ENCODE peak calls at places on chromosomes 1 and 21, in ten cellular contexts. Y, P, N, Z, X, W, E, M, D and G are unnamed samples.
A peak's percentile ranks its signal among the peaks of the same experiment; 100 is the strongest.

GRCh38 chr1:6109688-6110087 is 64.0 kb downstream of the KCNAB2 start:
- DNase-seq in W (no peak), M (no peak), N (no peak), D (no peak), X (no peak), E (no peak), P (peak; percentile 41), Y (peak; percentile 8), Z (no peak), G (no peak)

GRCh38 chr1:232982238-232982944 is 32.0 kb downstream of the NTPCR start:
- DNase-seq in X (no peak), W (no peak), D (peak; percentile 51), Z (no peak), M (no peak), E (no peak), P (no peak), N (no peak), Y (no peak), G (no peak)

GRCh38 chr1:8434104-8434503 is 116.2 kb downstream of the SLC45A1 start:
- DNase-seq in D (no peak), M (no peak), Z (no peak), E (no peak), P (no peak), W (no peak), Y (no peak), X (no peak), N (no peak), G (no peak)

GRCh38 chr1:8448906-8449661 is 131.2 kb downstream of the SLC45A1 start:
- DNase-seq in E (no peak), P (no peak), X (no peak), Y (no peak), N (no peak), Z (no peak), D (peak; percentile 60), W (no peak), M (no peak), G (no peak)

GRCh38 chr1:150981177-150981804 is 801 bp upstream of the ANXA9 start:
- DNase-seq in X (no peak), P (no peak), N (no peak), E (peak; percentile 43), Z (no peak), W (no peak), Y (peak; percentile 75), D (no peak), M (no peak), G (no peak)

GRCh38 chr1:167564592-167564991 is 11.0 kb upstream of the CREG1 start:
- DNase-seq in M (no peak), Z (no peak), D (peak; percentile 17), P (no peak), E (no peak), N (no peak), W (no peak), X (no peak), Y (no peak), G (no peak)

GRCh38 chr1:159282118-159282517 is 20.0 kb upstream of the FCER1A start:
- DNase-seq in Z (no peak), N (no peak), E (no peak), D (peak; percentile 23), P (no peak), X (no peak), M (no peak), W (no peak), Y (no peak), G (no peak)

GRCh38 chr1:28833396-28833795 is 21.4 kb downstream of the OPRD1 start:
- DNase-seq in D (no peak), E (no peak), M (no peak), N (no peak), W (no peak), Z (no peak), P (no peak), Y (no peak), X (no peak), G (no peak)

GRCh38 chr1:33548721-33549120 is 76.3 kb downstream of the ZSCAN20 start:
- DNase-seq in W (no peak), D (no peak), P (no peak), E (no peak), N (no peak), M (no peak), Y (no peak), X (no peak), Z (no peak), G (no peak)

GRCh38 chr1:84489766-84490165 is 10.7 kb downstream of the RPF1 start:
- DNase-seq in M (no peak), N (no peak), D (peak; percentile 46), E (no peak), W (no peak), Y (no peak), Z (no peak), X (no peak), P (no peak), G (no peak)

GRCh38 chr1:14553711-14554110 is 44.8 kb upstream of the KAZN start:
- DNase-seq in M (no peak), Z (no peak), D (no peak), N (no peak), E (no peak), Y (no peak), P (no peak), W (no peak), X (no peak), G (no peak)

GRCh38 chr1:54569339-54569738 is 21.3 kb downstream of the ACOT11 start:
- DNase-seq in Z (no peak), Y (no peak), W (peak; percentile 6), P (no peak), N (no peak), X (no peak), D (peak; percentile 17), M (no peak), E (peak; percentile 66), G (no peak)

GRCh38 chr1:114671011-114671938 is 1.4 kb upstream of the DENND2C start:
- DNase-seq in Y (no peak), N (no peak), W (peak; percentile 45), Z (no peak), P (no peak), D (peak; percentile 16), X (no peak), M (no peak), E (peak; percentile 40), G (no peak)

GRCh38 chr1:202105571-202106339 is 17.0 kb upstream of the GPR37L1 start:
- DNase-seq in W (peak; percentile 53), N (peak; percentile 43), D (peak; percentile 64), E (peak; percentile 50), P (no peak), M (no peak), Y (peak; percentile 46), X (no peak), Z (no peak), G (no peak)

GRCh38 chr1:243409284-243409683 is 153.4 kb downstream of the SDCCAG8 start:
- DNase-seq in X (no peak), E (peak; percentile 1), Z (no peak), D (peak; percentile 28), M (no peak), W (peak; percentile 66), Y (no peak), P (no peak), N (no peak), G (no peak)

GRCh38 chr1:215472723-215473122 is 94.4 kb upstream of the KCTD3 start:
- DNase-seq in Z (no peak), D (no peak), P (no peak), Y (no peak), X (no peak), E (no peak), M (no peak), W (no peak), N (no peak), G (no peak)

GRCh38 chr1:215704089-215704860 is 137.2 kb downstream of the KCTD3 start:
- DNase-seq in E (no peak), X (no peak), N (no peak), W (no peak), Y (no peak), P (no peak), Z (no peak), D (peak; percentile 18), M (no peak), G (peak; percentile 1)

GRCh38 chr1:6545276-6545934 is 8.9 kb downstream of the NOL9 start:
- DNase-seq in M (no peak), Z (no peak), N (no peak), D (peak; percentile 48), Y (no peak), X (no peak), P (no peak), E (no peak), W (no peak), G (no peak)

GRCh38 chr1:157050836-157051235 is 5.3 kb upstream of the ARHGEF11 start:
- DNase-seq in D (no peak), X (no peak), M (no peak), E (no peak), Y (no peak), N (no peak), P (no peak), Z (no peak), W (no peak), G (no peak)

GRCh38 chr1:8189931-8190483 is 127.9 kb upstream of the SLC45A1 start:
- DNase-seq in N (no peak), W (no peak), Y (no peak), Z (no peak), X (no peak), P (no peak), E (no peak), M (no peak), D (peak; percentile 63), G (no peak)

GRCh38 chr21:45489480-45489982 is 52.7 kb downstream of the SLC19A1 start:
- DNase-seq in E (no peak), Z (no peak), P (no peak), Y (no peak), W (no peak), M (no peak), N (no peak), X (no peak), D (no peak), G (no peak)

GRCh38 chr1:66833112-66833511 is 32.0 kb upstream of the INSL5 start:
- DNase-seq in X (no peak), D (no peak), E (no peak), Z (no peak), Y (no peak), P (no peak), W (no peak), M (no peak), N (no peak), G (no peak)

GRCh38 chr1:196910208-196910607 is 22.4 kb downstream of the CFHR4 start:
- DNase-seq in P (no peak), M (no peak), X (no peak), D (peak; percentile 4), Z (no peak), W (no peak), N (peak; percentile 5), Y (no peak), E (peak; percentile 21), G (no peak)

GRCh38 chr1:40477680-40478057 is 579 bp downstream of the ZFP69 start:
- DNase-seq in N (peak; percentile 21), W (peak; percentile 68), P (no peak), Z (no peak), E (peak; percentile 33), Y (peak; percentile 20), M (peak; percentile 1), X (no peak), D (peak; percentile 39), G (no peak)

GRCh38 chr1:66503841-66504470 is 30.0 kb upstream of the SGIP1 start:
- DNase-seq in X (no peak), Y (peak; percentile 58), M (peak; percentile 3), N (peak; percentile 37), W (peak; percentile 82), P (no peak), Z (peak; percentile 6), D (peak; percentile 78), E (peak; percentile 79), G (peak; percentile 1)

GRCh38 chr1:45508295-45509151 is 8.4 kb downstream of the MMACHC start:
- DNase-seq in N (no peak), X (no peak), W (peak; percentile 67), Z (no peak), E (peak; percentile 31), M (no peak), Y (no peak), D (peak; percentile 44), P (no peak), G (no peak)